ENCODE peak calls at places on chromosomes 11 and 22, in six cellular contexts. One of them, this sample, is unnamed.

GRCh38 chr11:60841797-60842687 is at the start of gene CCDC86:
- DNase-seq in HL-60: peak
- DNase-seq in neural progenitor cell: peak
- DNase-seq in occipital lobe: peak
- DNase-seq in D341Med: peak
- DNase-seq in fibroblast of the aortic adventitia: peak
- DNase-seq in this sample: peak

GRCh38 chr22:20472629-20473442 is 22.8 kb downstream of the KLHL22 start:
- DNase-seq in HL-60: no peak
- DNase-seq in neural progenitor cell: no peak
- DNase-seq in occipital lobe: no peak
- DNase-seq in D341Med: no peak
- DNase-seq in fibroblast of the aortic adventitia: no peak
- DNase-seq in this sample: no peak

GRCh38 chr11:69121021-69121420 is 34.7 kb upstream of the SMIM38 start:
- DNase-seq in HL-60: no peak
- DNase-seq in neural progenitor cell: no peak
- DNase-seq in occipital lobe: no peak
- DNase-seq in D341Med: no peak
- DNase-seq in fibroblast of the aortic adventitia: no peak
- DNase-seq in this sample: no peak

GRCh38 chr11:127789887-127790286 is 789.3 kb upstream of the KIRREL3 start:
- DNase-seq in HL-60: no peak
- DNase-seq in neural progenitor cell: peak
- DNase-seq in occipital lobe: no peak
- DNase-seq in D341Med: peak
- DNase-seq in fibroblast of the aortic adventitia: no peak
- DNase-seq in this sample: no peak

GRCh38 chr11:123357990-123358827 is 71.9 kb upstream of the GRAMD1B start:
- DNase-seq in HL-60: peak
- DNase-seq in neural progenitor cell: peak
- DNase-seq in occipital lobe: no peak
- DNase-seq in D341Med: peak
- DNase-seq in fibroblast of the aortic adventitia: peak
- DNase-seq in this sample: no peak

GRCh38 chr11:114133548-114134329 is 74.2 kb downstream of the ZBTB16 start:
- DNase-seq in HL-60: no peak
- DNase-seq in neural progenitor cell: no peak
- DNase-seq in occipital lobe: no peak
- DNase-seq in D341Med: no peak
- DNase-seq in fibroblast of the aortic adventitia: peak
- DNase-seq in this sample: no peak

GRCh38 chr11:66002648-66003225 is 434 bp downstream of the BANF1 start:
- DNase-seq in HL-60: no peak
- DNase-seq in neural progenitor cell: no peak
- DNase-seq in occipital lobe: peak
- DNase-seq in D341Med: peak
- DNase-seq in fibroblast of the aortic adventitia: peak
- DNase-seq in this sample: no peak

GRCh38 chr11:17744151-17744940 is 9.8 kb downstream of the KCNC1 start:
- DNase-seq in HL-60: no peak
- DNase-seq in neural progenitor cell: no peak
- DNase-seq in occipital lobe: no peak
- DNase-seq in D341Med: no peak
- DNase-seq in fibroblast of the aortic adventitia: peak
- DNase-seq in this sample: no peak

GRCh38 chr11:104705475-104706195 is 192.6 kb downstream of the CASP12 start:
- DNase-seq in HL-60: no peak
- DNase-seq in neural progenitor cell: no peak
- DNase-seq in occipital lobe: no peak
- DNase-seq in D341Med: no peak
- DNase-seq in fibroblast of the aortic adventitia: no peak
- DNase-seq in this sample: no peak

GRCh38 chr22:46737105-46737975 is 712 bp downstream of the CERK start:
- DNase-seq in HL-60: no peak
- DNase-seq in neural progenitor cell: peak
- DNase-seq in occipital lobe: no peak
- DNase-seq in D341Med: peak
- DNase-seq in fibroblast of the aortic adventitia: peak
- DNase-seq in this sample: no peak

GRCh38 chr22:39520874-39521857 is 804 bp downstream of the ATF4 start:
- DNase-seq in HL-60: no peak
- DNase-seq in neural progenitor cell: peak
- DNase-seq in occipital lobe: peak
- DNase-seq in D341Med: peak
- DNase-seq in fibroblast of the aortic adventitia: peak
- DNase-seq in this sample: no peak

GRCh38 chr11:131671764-131672163 is 301.3 kb downstream of the NTM start:
- DNase-seq in HL-60: no peak
- DNase-seq in neural progenitor cell: peak
- DNase-seq in occipital lobe: no peak
- DNase-seq in D341Med: no peak
- DNase-seq in fibroblast of the aortic adventitia: no peak
- DNase-seq in this sample: no peak

GRCh38 chr11:121241300-121242176 is 51.0 kb upstream of the SC5D start:
- DNase-seq in HL-60: no peak
- DNase-seq in neural progenitor cell: peak
- DNase-seq in occipital lobe: no peak
- DNase-seq in D341Med: no peak
- DNase-seq in fibroblast of the aortic adventitia: no peak
- DNase-seq in this sample: no peak

GRCh38 chr11:820655-821512 is 2.2 kb downstream of the PNPLA2 start:
- DNase-seq in HL-60: no peak
- DNase-seq in neural progenitor cell: no peak
- DNase-seq in occipital lobe: peak
- DNase-seq in D341Med: no peak
- DNase-seq in fibroblast of the aortic adventitia: peak
- DNase-seq in this sample: peak

GRCh38 chr11:10747733-10748132 is 3.3 kb upstream of the CTR9 start:
- DNase-seq in HL-60: no peak
- DNase-seq in neural progenitor cell: no peak
- DNase-seq in occipital lobe: no peak
- DNase-seq in D341Med: no peak
- DNase-seq in fibroblast of the aortic adventitia: no peak
- DNase-seq in this sample: no peak

GRCh38 chr22:19986410-19987341 is 29.9 kb downstream of the ARVCF start:
- DNase-seq in HL-60: no peak
- DNase-seq in neural progenitor cell: peak
- DNase-seq in occipital lobe: peak
- DNase-seq in D341Med: peak
- DNase-seq in fibroblast of the aortic adventitia: peak
- DNase-seq in this sample: peak

GRCh38 chr11:63903884-63904283 is 13.1 kb downstream of the RCOR2 start:
- DNase-seq in HL-60: no peak
- DNase-seq in neural progenitor cell: peak
- DNase-seq in occipital lobe: no peak
- DNase-seq in D341Med: no peak
- DNase-seq in fibroblast of the aortic adventitia: no peak
- DNase-seq in this sample: no peak

GRCh38 chr11:26901162-26901561 is 92.8 kb upstream of the FIBIN start:
- DNase-seq in HL-60: no peak
- DNase-seq in neural progenitor cell: no peak
- DNase-seq in occipital lobe: no peak
- DNase-seq in D341Med: no peak
- DNase-seq in fibroblast of the aortic adventitia: peak
- DNase-seq in this sample: no peak

GRCh38 chr11:36075053-36075452 is 131.2 kb downstream of the LDLRAD3 start:
- DNase-seq in HL-60: no peak
- DNase-seq in neural progenitor cell: no peak
- DNase-seq in occipital lobe: no peak
- DNase-seq in D341Med: no peak
- DNase-seq in fibroblast of the aortic adventitia: peak
- DNase-seq in this sample: no peak

GRCh38 chr11:73249858-73250773 is 22.0 kb upstream of the P2RY6 start:
- DNase-seq in HL-60: no peak
- DNase-seq in neural progenitor cell: no peak
- DNase-seq in occipital lobe: no peak
- DNase-seq in D341Med: no peak
- DNase-seq in fibroblast of the aortic adventitia: no peak
- DNase-seq in this sample: no peak

GRCh38 chr11:121575963-121576290 is 123.2 kb upstream of the SORL1-AS1 start:
- DNase-seq in HL-60: no peak
- DNase-seq in neural progenitor cell: no peak
- DNase-seq in occipital lobe: no peak
- DNase-seq in D341Med: no peak
- DNase-seq in fibroblast of the aortic adventitia: no peak
- DNase-seq in this sample: no peak

GRCh38 chr22:26579331-26579886 is 10.5 kb downstream of the TPST2 start:
- DNase-seq in HL-60: no peak
- DNase-seq in neural progenitor cell: no peak
- DNase-seq in occipital lobe: no peak
- DNase-seq in D341Med: no peak
- DNase-seq in fibroblast of the aortic adventitia: no peak
- DNase-seq in this sample: no peak

GRCh38 chr11:132177106-132177505 is 806.7 kb downstream of the NTM start:
- DNase-seq in HL-60: no peak
- DNase-seq in neural progenitor cell: peak
- DNase-seq in occipital lobe: no peak
- DNase-seq in D341Med: no peak
- DNase-seq in fibroblast of the aortic adventitia: peak
- DNase-seq in this sample: peak

GRCh38 chr11:120682026-120682649 is 170.6 kb downstream of the GRIK4 start:
- DNase-seq in HL-60: no peak
- DNase-seq in neural progenitor cell: peak
- DNase-seq in occipital lobe: no peak
- DNase-seq in D341Med: no peak
- DNase-seq in fibroblast of the aortic adventitia: no peak
- DNase-seq in this sample: no peak

GRCh38 chr11:99814021-99814420 is 793.3 kb downstream of the CNTN5 start:
- DNase-seq in HL-60: no peak
- DNase-seq in neural progenitor cell: no peak
- DNase-seq in occipital lobe: no peak
- DNase-seq in D341Med: no peak
- DNase-seq in fibroblast of the aortic adventitia: no peak
- DNase-seq in this sample: no peak

GRCh38 chr11:79328402-79328801 is 112.4 kb downstream of the TENM4 start:
- DNase-seq in HL-60: no peak
- DNase-seq in neural progenitor cell: no peak
- DNase-seq in occipital lobe: no peak
- DNase-seq in D341Med: no peak
- DNase-seq in fibroblast of the aortic adventitia: no peak
- DNase-seq in this sample: no peak

GRCh38 chr11:94794287-94795168 is 26.4 kb downstream of the AMOTL1 start:
- DNase-seq in HL-60: no peak
- DNase-seq in neural progenitor cell: no peak
- DNase-seq in occipital lobe: no peak
- DNase-seq in D341Med: no peak
- DNase-seq in fibroblast of the aortic adventitia: peak
- DNase-seq in this sample: peak

GRCh38 chr11:19777032-19777341 is 64.3 kb downstream of the NAV2 start:
- DNase-seq in HL-60: no peak
- DNase-seq in neural progenitor cell: peak
- DNase-seq in occipital lobe: no peak
- DNase-seq in D341Med: peak
- DNase-seq in fibroblast of the aortic adventitia: no peak
- DNase-seq in this sample: no peak

GRCh38 chr11:115676768-115677167 is 172.6 kb upstream of the CADM1 start:
- DNase-seq in HL-60: no peak
- DNase-seq in neural progenitor cell: no peak
- DNase-seq in occipital lobe: no peak
- DNase-seq in D341Med: no peak
- DNase-seq in fibroblast of the aortic adventitia: no peak
- DNase-seq in this sample: peak

GRCh38 chr11:11458523-11458922 is 105.5 kb upstream of the CSNK2A3 start:
- DNase-seq in HL-60: no peak
- DNase-seq in neural progenitor cell: no peak
- DNase-seq in occipital lobe: no peak
- DNase-seq in D341Med: no peak
- DNase-seq in fibroblast of the aortic adventitia: no peak
- DNase-seq in this sample: no peak

GRCh38 chr11:105929381-105929955 is 92.6 kb downstream of the MSANTD4 start:
- DNase-seq in HL-60: no peak
- DNase-seq in neural progenitor cell: no peak
- DNase-seq in occipital lobe: no peak
- DNase-seq in D341Med: no peak
- DNase-seq in fibroblast of the aortic adventitia: no peak
- DNase-seq in this sample: no peak

GRCh38 chr11:86089659-86090058 is 20.8 kb upstream of the PICALM start:
- DNase-seq in HL-60: no peak
- DNase-seq in neural progenitor cell: no peak
- DNase-seq in occipital lobe: no peak
- DNase-seq in D341Med: no peak
- DNase-seq in fibroblast of the aortic adventitia: peak
- DNase-seq in this sample: no peak

GRCh38 chr11:9956483-9956882 is 292.6 kb downstream of the SWAP70 start:
- DNase-seq in HL-60: no peak
- DNase-seq in neural progenitor cell: no peak
- DNase-seq in occipital lobe: no peak
- DNase-seq in D341Med: no peak
- DNase-seq in fibroblast of the aortic adventitia: no peak
- DNase-seq in this sample: no peak

This sample was measured in kidney glomerular epithelial cell.